ENCODE peak calls at places on chromosome 22, in seven cellular contexts. F is NCI-H1092 treated with DMSO at 0.1 percent for 48 hours; L is type B pancreatic cell; X is pons; D is brain microvascular endothelial cell; P is stimulated activated naive B cell treated with anti-CD40 and anti-IgM and Interleukin-4, amounts not matched to agents 10 μg/mL and 1 μg/mL and 100 μg/mL, for 72 hours; A is RPMI7951. H is an unnamed sample.

GRCh38 chr22:30251661-30252226 is 5.2 kb upstream of the LIF start:
- DNase-seq in F (peak), L (no peak), X (no peak), D (peak), P (no peak), A (peak), H (no peak)

GRCh38 chr22:32996702-32997101 is 61.5 kb downstream of the SYN3 start:
- DNase-seq in F (no peak), L (peak), X (no peak), D (no peak), P (no peak), A (peak), H (no peak)

GRCh38 chr22:33658775-33659174 is 261.5 kb downstream of the LARGE1 start:
- DNase-seq in F (no peak), L (no peak), X (no peak), D (peak), P (no peak), A (no peak), H (no peak)

GRCh38 chr22:38264322-38264843 is 8.4 kb downstream of the TMEM184B start:
- DNase-seq in F (no peak), L (no peak), X (no peak), D (no peak), P (no peak), A (no peak), H (no peak)

GRCh38 chr22:38870312-38870741 is 1.7 kb downstream of the CBX6 start:
- DNase-seq in F (peak), L (peak), X (peak), D (peak), P (peak), A (peak), H (peak)

GRCh38 chr22:24146190-24146616 is 35.1 kb upstream of the SUSD2 start:
- DNase-seq in F (peak), L (no peak), X (peak), D (peak), P (no peak), A (peak), H (no peak)

GRCh38 chr22:19811211-19811621 is 43.5 kb downstream of the GNB1L start:
- DNase-seq in F (no peak), L (no peak), X (no peak), D (no peak), P (no peak), A (no peak), H (no peak)

GRCh38 chr22:46355369-46355995 is 20.0 kb downstream of the TRMU start:
- DNase-seq in F (no peak), L (peak), X (peak), D (peak), P (peak), A (peak), H (peak)

GRCh38 chr22:49954991-49955580 is 5.5 kb upstream of the PIM3 start:
- DNase-seq in F (no peak), L (no peak), X (no peak), D (no peak), P (no peak), A (no peak), H (no peak)

GRCh38 chr22:49535527-49536125 is 292.0 kb downstream of the BRD1 start:
- DNase-seq in F (no peak), L (no peak), X (no peak), D (no peak), P (no peak), A (no peak), H (no peak)

GRCh38 chr22:30635273-30636225 is at the start of gene SLC35E4:
- DNase-seq in F (peak), L (peak), X (peak), D (peak), P (peak), A (peak), H (peak)

GRCh38 chr22:46574993-46575914 is 37.8 kb upstream of the CELSR1 start:
- DNase-seq in F (no peak), L (no peak), X (no peak), D (no peak), P (no peak), A (no peak), H (no peak)

GRCh38 chr22:47835726-47836125 is 1073.3 kb downstream of the TBC1D22A start:
- DNase-seq in F (no peak), L (no peak), X (no peak), D (peak), P (no peak), A (peak), H (no peak)

GRCh38 chr22:44245438-44245837 is 64.7 kb downstream of the PARVG start:
- DNase-seq in F (no peak), L (no peak), X (no peak), D (no peak), P (no peak), A (no peak), H (no peak)

GRCh38 chr22:39556970-39557811 is 13.4 kb upstream of the CACNA1I start:
- DNase-seq in F (peak), L (no peak), X (no peak), D (no peak), P (no peak), A (no peak), H (peak)

GRCh38 chr22:41021039-41021654 is 70.0 kb downstream of the RBX1 start:
- DNase-seq in F (no peak), L (no peak), X (peak), D (no peak), P (no peak), A (no peak), H (no peak)

H was measured in stimulated activated naive CD4-positive, alpha-beta T cell treated with Interleukin-2 at 50 U/mL for 16 hours.